ENCODE peak calls at places on chromosomes 1 and 21, in five cellular contexts. C, E, M, Z and U are unnamed samples.

GRCh38 chr1:199124351-199124750 is 485.5 kb downstream of the PTPRC start:
- DNase-seq in C (no peak), E (no peak), M (no peak), Z (no peak), U (peak)

GRCh38 chr1:76101534-76101933 is 27.0 kb downstream of the ST6GALNAC3 start:
- DNase-seq in C (no peak), E (no peak), M (no peak), Z (no peak), U (no peak)

GRCh38 chr21:39633770-39634181 is 21.0 kb downstream of the B3GALT5 start:
- DNase-seq in C (no peak), E (no peak), M (peak), Z (no peak), U (peak)

GRCh38 chr1:185701650-185702049 is 32.5 kb upstream of the HMCN1 start:
- DNase-seq in C (no peak), E (no peak), M (no peak), Z (no peak), U (no peak)

GRCh38 chr1:228035844-228036243 is 29.0 kb downstream of the WNT3A start:
- DNase-seq in C (no peak), E (peak), M (no peak), Z (no peak), U (no peak)

GRCh38 chr1:18342744-18343143 is 138.0 kb upstream of the KLHDC7A start:
- DNase-seq in C (no peak), E (no peak), M (no peak), Z (no peak), U (no peak)

GRCh38 chr1:32274646-32275340 is 17.1 kb upstream of the HDAC1 start:
- DNase-seq in C (no peak), E (no peak), M (no peak), Z (no peak), U (no peak)

GRCh38 chr21:46317710-46318463 is 5.8 kb downstream of the C21orf58 start:
- DNase-seq in C (peak), E (no peak), M (no peak), Z (no peak), U (no peak)

GRCh38 chr1:90127288-90127953 is 132.5 kb downstream of the ZNF326 start:
- DNase-seq in C (no peak), E (no peak), M (peak), Z (no peak), U (no peak)

GRCh38 chr1:214050513-214051401 is 63.0 kb downstream of the PROX1 start:
- DNase-seq in C (no peak), E (no peak), M (no peak), Z (no peak), U (no peak)

GRCh38 chr21:43918385-43918947 is 53.4 kb downstream of the AGPAT3 start:
- DNase-seq in C (no peak), E (peak), M (no peak), Z (no peak), U (no peak)

GRCh38 chr1:219503549-219503948 is 109.4 kb downstream of the ZC3H11B start:
- DNase-seq in C (no peak), E (no peak), M (no peak), Z (no peak), U (no peak)

GRCh38 chr21:42310411-42311001 is 4.7 kb downstream of the TFF3 start:
- DNase-seq in C (peak), E (peak), M (no peak), Z (no peak), U (no peak)

GRCh38 chr21:46219591-46220239 is 8.9 kb downstream of the LSS start:
- DNase-seq in C (no peak), E (peak), M (no peak), Z (no peak), U (no peak)

GRCh38 chr1:152251391-152251790 is 27.4 kb upstream of the HRNR start:
- DNase-seq in C (no peak), E (no peak), M (peak), Z (no peak), U (peak)

DNA sequence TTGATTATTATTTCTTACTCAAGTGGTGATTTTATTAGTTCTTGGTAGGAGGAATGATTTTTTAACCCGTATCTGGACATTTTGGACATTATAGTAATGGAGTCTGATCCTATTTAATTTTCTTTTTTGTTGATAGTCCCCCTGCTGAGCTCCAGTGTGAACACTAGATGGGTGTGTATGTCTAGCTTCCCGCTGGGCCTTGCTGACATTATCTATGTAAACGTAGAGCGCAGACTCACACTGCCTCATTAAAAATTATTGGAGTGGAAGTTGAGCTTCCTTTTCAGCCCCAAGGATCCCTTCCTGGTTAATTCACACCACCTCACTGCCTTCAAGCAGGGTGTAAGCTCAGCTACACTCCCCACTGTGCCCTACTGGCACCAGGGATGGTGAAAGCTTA is 467.6 kb upstream of the PKN2 start:
- DNase-seq in C (peak), E (no peak), M (no peak), Z (no peak), U (no peak)
- TF ChIP-seq CTCF in C (peak), E (no peak), M (no peak), Z (no peak), U (no peak)

GRCh38 chr1:98546319-98546718 is 115.2 kb upstream of the SNX7 start:
- DNase-seq in C (no peak), E (no peak), M (no peak), Z (no peak), U (peak)
- TF ChIP-seq CTCF in C (no peak), E (no peak), M (no peak), Z (no peak), U (no peak)

DNA sequence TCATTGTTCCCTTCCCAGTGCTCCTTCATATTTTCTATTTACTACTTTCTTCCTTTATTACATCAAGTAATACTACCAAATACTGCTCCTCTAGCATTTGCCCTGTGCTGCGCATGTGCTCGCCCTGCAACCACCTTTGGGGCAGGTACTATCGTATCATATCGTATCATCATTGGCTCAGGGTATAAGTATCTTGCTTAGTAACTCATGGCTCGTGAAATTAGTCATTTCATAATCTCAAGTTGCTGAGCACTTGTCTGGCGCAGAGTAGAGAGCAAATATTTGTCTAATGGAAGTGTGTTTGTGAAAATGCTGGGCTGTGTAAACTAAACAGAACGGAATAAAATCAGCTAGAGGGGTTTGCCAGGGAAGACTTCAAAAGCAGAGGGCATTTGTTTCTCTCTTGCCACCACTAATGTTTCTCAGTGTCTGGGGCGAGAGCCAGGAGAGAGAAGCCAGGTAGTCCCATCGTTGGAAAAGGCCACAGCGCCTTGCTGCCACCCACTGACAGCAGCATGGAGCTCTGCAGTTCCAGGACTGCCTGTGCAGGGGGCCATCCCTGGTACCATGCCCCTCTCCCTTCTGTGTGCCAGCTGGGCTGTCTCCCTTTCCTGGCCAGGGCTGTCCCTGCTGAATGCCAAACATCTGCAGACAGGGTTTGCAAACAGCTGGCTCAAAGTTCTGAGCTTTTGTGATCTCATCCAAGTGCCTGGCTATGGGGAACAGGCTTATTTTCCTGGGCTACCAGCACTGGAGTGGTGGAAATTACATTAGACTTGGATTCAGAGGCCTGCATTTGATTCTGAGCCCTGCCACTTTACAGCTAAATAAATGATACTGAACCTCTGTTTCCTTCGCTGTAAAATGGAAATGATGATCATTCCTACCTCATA is 19.9 kb upstream of the CPT2 start:
- DNase-seq in C (no peak), E (peak), M (peak), Z (peak), U (no peak)
- TF ChIP-seq CTCF in C (no peak), E (peak), M (peak), Z (no peak), U (peak)

DNA sequence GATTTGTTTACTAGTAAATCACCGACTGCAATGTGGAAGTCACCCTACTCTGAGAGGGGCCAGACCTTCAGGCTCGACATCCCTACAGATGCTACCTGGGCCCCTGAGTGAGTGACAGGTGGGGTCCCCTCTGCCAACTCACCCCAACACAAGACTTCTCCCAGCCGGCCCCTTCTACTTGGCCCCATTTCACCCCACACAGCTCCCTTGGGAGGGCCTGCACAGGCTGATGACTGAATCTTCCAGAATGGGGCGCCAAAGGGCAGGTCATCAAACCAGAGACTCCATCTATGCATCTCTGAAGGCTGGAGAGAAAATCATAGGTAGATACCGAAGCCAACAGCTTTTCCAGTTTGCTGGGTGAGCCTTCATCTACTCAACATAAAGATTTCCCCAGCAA is 9.4 kb upstream of the S100A8 start:
- DNase-seq in C (no peak), E (no peak), M (no peak), Z (no peak), U (no peak)
- TF ChIP-seq CTCF in C (no peak), E (no peak), M (peak), Z (no peak), U (no peak)

GRCh38 chr1:154478639-154479038 is 23.4 kb upstream of the TDRD10 start:
- DNase-seq in C (peak), E (no peak), M (peak), Z (no peak), U (peak)
- TF ChIP-seq CTCF in C (peak), E (no peak), M (no peak), Z (no peak), U (no peak)

DNA sequence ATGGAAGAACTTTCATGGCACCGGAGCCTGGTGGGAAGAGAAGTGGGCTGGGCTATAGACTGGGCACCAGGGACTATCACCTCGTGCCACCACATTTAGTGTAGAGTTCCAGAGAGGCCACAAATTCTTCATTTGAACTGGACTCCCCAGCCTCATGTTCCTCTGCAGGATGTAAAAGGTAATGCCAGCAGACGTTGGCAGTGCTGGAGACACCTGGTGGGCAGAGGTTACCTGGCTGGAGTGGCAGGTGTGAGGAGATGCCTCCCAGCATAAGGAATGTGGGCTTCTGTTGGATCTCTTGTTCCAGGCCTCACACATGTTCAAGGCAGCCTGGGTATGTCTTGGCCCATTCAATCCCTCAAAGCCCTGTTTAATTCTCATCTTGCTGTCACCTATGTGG is 35.2 kb downstream of the TEX35 start:
- DNase-seq in C (no peak), E (no peak), M (no peak), Z (no peak), U (no peak)
- TF ChIP-seq CTCF in C (no peak), E (no peak), M (no peak), Z (no peak), U (no peak)

GRCh38 chr1:5345556-5345955 is 646.7 kb downstream of the NPHP4 start:
- DNase-seq in C (no peak), E (no peak), M (no peak), Z (no peak), U (no peak)

GRCh38 chr1:5349526-5349925 is 642.7 kb downstream of the NPHP4 start:
- DNase-seq in C (no peak), E (no peak), M (no peak), Z (no peak), U (no peak)

GRCh38 chr1:5354681-5355080 is 637.5 kb downstream of the NPHP4 start:
- DNase-seq in C (no peak), E (no peak), M (no peak), Z (no peak), U (no peak)

GRCh38 chr1:5348732-5349465 is 643.3 kb downstream of the NPHP4 start:
- DNase-seq in C (no peak), E (no peak), M (no peak), Z (no peak), U (no peak)

DNA sequence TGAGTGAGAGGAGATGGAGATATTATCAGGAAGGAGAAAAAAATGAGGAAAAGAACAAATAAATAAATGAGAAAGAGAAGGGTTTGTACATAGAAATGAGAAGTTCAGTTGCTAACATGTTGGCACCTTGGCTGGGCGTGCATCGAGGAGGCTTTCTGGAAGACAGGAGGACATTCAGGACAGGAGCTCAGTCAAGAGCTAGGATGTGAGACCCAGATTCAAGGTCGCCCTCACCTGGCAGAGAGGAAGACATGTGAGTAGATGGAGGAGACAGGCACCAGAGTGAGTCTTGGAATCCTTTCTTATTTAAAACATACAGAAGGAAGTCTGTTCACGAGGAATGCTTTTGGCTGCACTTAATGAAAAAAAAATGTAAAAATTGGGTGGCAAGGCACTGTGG is 640.9 kb downstream of the NPHP4 start:
- DNase-seq in C (no peak), E (no peak), M (no peak), Z (no peak), U (no peak)
- TF ChIP-seq CTCF in C (no peak), E (no peak), M (no peak), Z (no peak), U (no peak)

GRCh38 chr1:98793136-98793535 is 131.6 kb downstream of the SNX7 start:
- DNase-seq in C (no peak), E (no peak), M (no peak), Z (no peak), U (no peak)

GRCh38 chr1:98791498-98791897 is 130.0 kb downstream of the SNX7 start:
- DNase-seq in C (no peak), E (no peak), M (no peak), Z (no peak), U (no peak)

GRCh38 chr1:98792123-98792522 is 130.6 kb downstream of the SNX7 start:
- DNase-seq in C (no peak), E (no peak), M (no peak), Z (no peak), U (no peak)

GRCh38 chr1:98796049-98796448 is 134.5 kb downstream of the SNX7 start:
- DNase-seq in C (no peak), E (no peak), M (no peak), Z (no peak), U (no peak)

GRCh38 chr1:98794196-98794886 is 132.8 kb downstream of the SNX7 start:
- DNase-seq in C (peak), E (no peak), M (peak), Z (no peak), U (peak)
- TF ChIP-seq CTCF in C (peak), E (peak), M (peak), Z (no peak), U (peak)